ENCODE peak calls at places on chromosomes 11 and 22, in four cellular contexts. X, B, E and M are unnamed samples.

GRCh38 chr11:10317281-10317755 is 12.4 kb downstream of the ADM start:
- DNase-seq in E (no peak), X (no peak), B (no peak), M (no peak)

GRCh38 chr11:10385696-10386095 is 69.4 kb upstream of the AMPD3 start:
- DNase-seq in B (no peak), E (no peak), X (no peak), M (no peak)

GRCh38 chr11:62256281-62256680 is 13.7 kb upstream of the SCGB2A2 start:
- DNase-seq in E (no peak), B (peak), X (no peak), M (no peak)

GRCh38 chr11:12287009-12287373 is 90.4 kb upstream of the PARVA start:
- DNase-seq in B (peak), E (peak), X (peak), M (no peak)

GRCh38 chr11:115080923-115081322 is 402.6 kb downstream of the NXPE2 start:
- DNase-seq in X (no peak), E (no peak), B (no peak), M (no peak)

GRCh38 chr11:45105233-45105992 is 41.0 kb upstream of the PRDM11 start:
- DNase-seq in X (peak), B (peak), E (peak), M (peak)

GRCh38 chr11:10302744-10303557 is 1.9 kb upstream of the ADM start:
- DNase-seq in X (peak), E (peak), B (peak), M (peak)

GRCh38 chr11:574632-575323 is 1.5 kb upstream of the PHRF1 start:
- DNase-seq in X (no peak), B (no peak), E (no peak), M (no peak)

GRCh38 chr22:44026630-44027511 is 2.8 kb downstream of the PARVB start:
- DNase-seq in X (no peak), B (no peak), E (no peak), M (no peak)

GRCh38 chr11:19241260-19242183 is 777 bp upstream of the E2F8 start:
- DNase-seq in B (peak), X (peak), E (no peak), M (peak)

GRCh38 chr11:72160319-72160718 is 24.8 kb downstream of the FOLR3 start:
- DNase-seq in X (no peak), B (no peak), E (no peak), M (no peak)

DNA sequence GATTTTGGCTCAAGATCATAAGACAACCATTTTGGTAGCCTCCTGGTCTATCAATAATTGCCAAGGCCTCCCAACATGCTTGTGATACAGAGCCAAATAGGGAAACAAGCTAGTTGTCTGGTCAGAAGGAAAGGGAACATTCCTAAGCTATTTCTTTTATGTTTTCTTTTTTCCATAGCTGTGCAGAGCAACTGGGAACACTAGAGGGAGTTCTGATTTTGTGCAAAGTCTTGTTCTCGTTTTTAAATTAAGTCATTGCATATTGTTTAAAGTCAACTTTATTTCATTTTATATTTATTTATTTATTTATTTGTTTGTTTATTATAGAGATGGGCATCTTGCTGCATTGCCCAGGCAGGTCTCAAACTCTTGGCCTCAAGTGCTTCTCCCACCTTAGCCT is 416.8 kb upstream of the CHORDC1 start:
- DNase-seq in B (peak), E (no peak), X (no peak), M (no peak)
- TF ChIP-seq CTCF in B (peak), E (peak), X (peak), M (no peak)

GRCh38 chr11:100445231-100445735 is 241.8 kb upstream of the ARHGAP42 start:
- DNase-seq in B (peak), X (no peak), E (no peak), M (no peak)
- TF ChIP-seq CTCF in B (peak), X (no peak), E (no peak), M (no peak)

GRCh38 chr11:32571039-32571438 is 12.6 kb upstream of the EIF3M start:
- DNase-seq in B (no peak), E (no peak), X (no peak), M (no peak)
- TF ChIP-seq CTCF in B (no peak), E (no peak), X (no peak), M (no peak)

DNA sequence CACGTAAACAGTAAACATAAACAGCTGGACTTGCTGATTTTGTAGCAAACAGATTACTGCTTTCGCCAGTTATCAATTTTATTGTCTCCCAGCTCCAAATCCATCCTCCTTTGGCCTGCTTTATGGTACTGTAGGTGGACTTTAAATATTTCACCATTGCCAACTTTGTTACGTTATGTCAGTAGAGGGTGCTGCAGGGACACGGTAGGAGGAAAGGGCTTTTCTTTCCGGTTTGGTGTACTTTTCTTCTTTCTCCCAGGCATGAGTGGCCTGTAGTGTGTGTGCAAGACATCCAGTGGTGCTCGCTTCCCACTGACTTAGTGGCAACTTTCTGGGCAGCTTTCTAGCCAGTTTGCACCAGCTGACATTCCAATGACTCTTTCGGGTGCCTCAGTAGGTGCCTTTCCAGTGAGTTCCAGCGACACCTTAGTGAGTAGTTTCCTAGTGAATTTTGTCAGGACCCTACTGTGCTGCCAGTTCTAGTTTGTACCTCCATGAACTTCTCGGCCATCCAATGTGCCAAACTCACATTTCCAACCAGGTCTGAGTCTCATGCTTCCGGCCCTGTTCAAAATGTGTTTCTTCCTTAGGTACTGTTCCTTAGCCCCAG is 267.6 kb upstream of the TENM4 start:
- DNase-seq in B (peak), X (peak), E (peak), M (no peak)
- TF ChIP-seq CTCF in B (peak), X (peak), E (peak), M (peak)